ENCODE peak calls at places on chromosomes 6 and 20, in seven cellular contexts. M is GM03348, Z is AG09309, O is ovary, R is activated gamma-delta T cell treated with Interleukin-2 at 50 U/mL for 16 hours, D is neuronal stem cell, F is EH. P is an unnamed sample.

GRCh38 chr6:17311595-17312311 is 30.6 kb downstream of the RBM24 start:
- DNase-seq in M (peak; percentile 13), Z (no peak), R (no peak), O (no peak), F (peak; percentile 37), D (no peak), P (peak; percentile 26)

GRCh38 chr6:139778113-139778512 is 403.7 kb upstream of the CITED2 start:
- DNase-seq in Z (no peak), F (no peak), D (no peak), M (no peak), O (no peak), R (no peak), P (no peak)

GRCh38 chr6:57262901-57263694 is 41.0 kb upstream of the RAB23 start:
- DNase-seq in R (no peak), Z (peak; percentile 89), M (peak; percentile 56), D (no peak), O (no peak), F (peak; percentile 98), P (peak; percentile 99)

GRCh38 chr6:18326001-18326400 is 61.1 kb upstream of the RNF144B start:
- DNase-seq in M (no peak), D (no peak), O (no peak), R (no peak), Z (no peak), F (no peak), P (no peak)

GRCh38 chr6:37177950-37178517 is 8.1 kb downstream of the PIM1 start:
- DNase-seq in O (no peak), R (no peak), Z (no peak), D (no peak), M (no peak), F (no peak), P (no peak)

GRCh38 chr6:5334341-5334740 is 73.0 kb downstream of the FARS2 start:
- DNase-seq in D (no peak), F (no peak), Z (no peak), O (no peak), M (no peak), R (no peak), P (peak; percentile 32)

GRCh38 chr6:111534366-111534765 is 51.3 kb upstream of the REV3L start:
- DNase-seq in D (no peak), Z (no peak), R (no peak), O (peak; percentile 38), F (no peak), M (no peak), P (peak; percentile 45)

GRCh38 chr20:1263853-1264252 is 2.2 kb upstream of the SNPH start:
- DNase-seq in D (no peak), M (peak; percentile 51), Z (no peak), R (no peak), O (no peak), F (peak; percentile 50), P (peak; percentile 27)

GRCh38 chr20:25066386-25066785 is 8.4 kb upstream of the ACSS1 start:
- DNase-seq in R (no peak), F (no peak), M (no peak), D (no peak), O (no peak), Z (no peak), P (no peak)

GRCh38 chr6:391559-392440 is at the start of gene IRF4:
- DNase-seq in D (peak; percentile 35), O (no peak), F (no peak), R (no peak), M (no peak), Z (no peak), P (no peak)

GRCh38 chr20:1943267-1944002 is 48.2 kb downstream of the SIRPA start:
- DNase-seq in M (peak; percentile 66), Z (no peak), R (no peak), O (no peak), F (peak; percentile 22), D (no peak), P (no peak)

GRCh38 chr20:23584434-23585199 is 16.3 kb upstream of the CST9L start:
- DNase-seq in Z (no peak), R (no peak), D (no peak), F (no peak), M (no peak), O (no peak), P (no peak)

GRCh38 chr6:25578538-25578937 is 73.5 kb upstream of the SCGN start:
- DNase-seq in R (no peak), Z (no peak), F (no peak), D (no peak), M (no peak), O (no peak), P (no peak)

GRCh38 chr20:34468956-34469355 is 47.3 kb upstream of the DYNLRB1 start:
- DNase-seq in R (no peak), D (no peak), F (peak; percentile 19), Z (no peak), M (no peak), O (no peak), P (no peak)

GRCh38 chr20:3213226-3213625 is 3.9 kb downstream of the ITPA start:
- DNase-seq in M (no peak), F (no peak), R (no peak), Z (no peak), D (no peak), O (no peak), P (no peak)

GRCh38 chr6:149234051-149234962 is 83.2 kb upstream of the TAB2 start:
- DNase-seq in M (no peak), O (no peak), F (peak; percentile 43), R (no peak), Z (peak; percentile 28), D (no peak), P (peak; percentile 27)

GRCh38 chr6:47455533-47456209 is 21.9 kb upstream of the CD2AP start:
- DNase-seq in Z (no peak), F (no peak), O (no peak), D (no peak), M (no peak), R (no peak), P (peak; percentile 9)

GRCh38 chr20:3887870-3888614 is 1.1 kb upstream of the PANK2 start:
- DNase-seq in Z (no peak), D (no peak), O (peak; percentile 39), F (peak; percentile 70), R (no peak), M (peak; percentile 65), P (peak; percentile 56)

GRCh38 chr6:158630944-158631616 is 13.5 kb downstream of the DYNLT1 start:
- DNase-seq in O (peak; percentile 70), D (no peak), Z (no peak), R (no peak), M (peak; percentile 75), F (peak; percentile 37), P (peak; percentile 65)

GRCh38 chr6:159038914-159039884 is 5.6 kb downstream of the TAGAP start:
- DNase-seq in Z (peak; percentile 41), R (no peak), O (no peak), D (no peak), F (peak; percentile 50), M (peak; percentile 58), P (peak; percentile 13)

GRCh38 chr6:122869437-122870024 is 80.5 kb downstream of the SMPDL3A start:
- DNase-seq in Z (no peak), O (no peak), D (peak; percentile 36), M (peak; percentile 61), F (peak; percentile 14), R (no peak), P (peak; percentile 35)

GRCh38 chr20:45407783-45408645 is at the start of gene DBNDD2:
- DNase-seq in M (no peak), R (no peak), F (no peak), Z (no peak), O (no peak), D (no peak), P (no peak)

GRCh38 chr20:62134735-62135231 is 8.4 kb downstream of the PSMA7 start:
- DNase-seq in M (no peak), D (no peak), F (peak; percentile 11), Z (no peak), O (peak; percentile 73), R (no peak), P (peak; percentile 83)

GRCh38 chr6:150593119-150593518 is 6.6 kb upstream of the PLEKHG1 start:
- DNase-seq in R (no peak), F (no peak), M (no peak), Z (no peak), O (no peak), D (no peak), P (no peak)

GRCh38 chr6:115310156-115310555 is 750.5 kb downstream of the FRK start:
- DNase-seq in Z (no peak), D (no peak), R (no peak), M (no peak), O (no peak), F (no peak), P (no peak)

GRCh38 chr20:48999890-49000870 is 45.9 kb upstream of the CSE1L start:
- DNase-seq in F (no peak), M (no peak), D (no peak), O (no peak), R (no peak), Z (no peak), P (no peak)

GRCh38 chr6:41733707-41734665 is 1.4 kb downstream of the TFEB start:
- DNase-seq in Z (no peak), D (peak; percentile 69), O (peak; percentile 76), R (peak; percentile 63), F (peak; percentile 84), M (peak; percentile 94), P (peak; percentile 67)

GRCh38 chr20:3406481-3407425 is 716 bp downstream of the DNAAF9 start:
- DNase-seq in D (peak; percentile 35), M (peak; percentile 65), O (peak; percentile 42), R (no peak), Z (peak; percentile 21), F (peak; percentile 64), P (peak; percentile 48)